ENCODE peak calls at places on chromosomes 13 and 19, in six cellular contexts. P, X, M, C, F and U are unnamed samples.

GRCh38 chr19:2371656-2372055 is 11.6 kb downstream of the TMPRSS9 start:
- DNase-seq in P (no peak), X (no peak), M (no peak), C (no peak), F (no peak), U (no peak)

GRCh38 chr19:2164020-2164988 is 571 bp downstream of the DOT1L start:
- DNase-seq in P (no peak), X (no peak), M (no peak), C (peak; percentile 23), F (no peak), U (no peak)

GRCh38 chr19:55663846-55664536 is 9.2 kb downstream of the U2AF2 start:
- DNase-seq in P (no peak), X (no peak), M (no peak), C (no peak), F (no peak), U (no peak)

GRCh38 chr19:55305491-55305890 is 19.6 kb downstream of the TMEM150B start:
- DNase-seq in P (no peak), X (no peak), M (no peak), C (peak; percentile 78), F (no peak), U (no peak)

GRCh38 chr13:110433014-110433413 is 125.9 kb downstream of the COL4A2 start:
- DNase-seq in P (no peak), X (no peak), M (no peak), C (no peak), F (no peak), U (no peak)

GRCh38 chr19:33954686-33955085 is 158.0 kb downstream of the KCTD15 start:
- DNase-seq in P (no peak), X (no peak), M (no peak), C (no peak), F (no peak), U (no peak)

GRCh38 chr19:3132971-3133792 is 2.7 kb upstream of the GNA15 start:
- DNase-seq in P (no peak), X (no peak), M (no peak), C (peak; percentile 74), F (peak; percentile 85), U (no peak)

GRCh38 chr19:43467730-43468129 is 2.3 kb upstream of the LYPD3 start:
- DNase-seq in P (no peak), X (no peak), M (peak; percentile 18), C (no peak), F (no peak), U (no peak)

GRCh38 chr19:33368074-33368864 is 5.2 kb upstream of the CEBPG start:
- DNase-seq in P (no peak), X (no peak), M (no peak), C (no peak), F (no peak), U (no peak)

GRCh38 chr13:112722433-112723250 is 32.8 kb downstream of the ATP11A start:
- DNase-seq in P (peak; percentile 86), X (no peak), M (peak; percentile 78), C (peak; percentile 54), F (no peak), U (no peak)

GRCh38 chr19:32241957-32242710 is 103.3 kb upstream of the ZNF507 start:
- DNase-seq in P (no peak), X (no peak), M (no peak), C (no peak), F (no peak), U (no peak)

GRCh38 chr13:46160065-46160464 is 21.9 kb downstream of the LCP1 start:
- DNase-seq in P (no peak), X (no peak), M (no peak), C (no peak), F (no peak), U (no peak)

GRCh38 chr19:31263317-31263716 is 85.9 kb downstream of the TSHZ3 start:
- DNase-seq in P (no peak), X (no peak), M (no peak), C (no peak), F (no peak), U (no peak)

GRCh38 chr13:41059466-41059865 is 1.8 kb upstream of the WBP4 start:
- DNase-seq in P (no peak), X (no peak), M (no peak), C (no peak), F (no peak), U (no peak)

GRCh38 chr19:802497-802887 is 5.2 kb downstream of the PTBP1 start:
- DNase-seq in P (no peak), X (no peak), M (no peak), C (no peak), F (no peak), U (no peak)

GRCh38 chr13:48532146-48532472 is 771 bp downstream of the RCBTB2 start:
- DNase-seq in P (no peak), X (no peak), M (no peak), C (no peak), F (peak; percentile 26), U (no peak)

GRCh38 chr13:113595131-113595530 is 10.6 kb downstream of the TFDP1 start:
- DNase-seq in P (no peak), X (no peak), M (no peak), C (no peak), F (no peak), U (no peak)

GRCh38 chr13:98252931-98253470 is 75.9 kb upstream of the RNF113B start:
- DNase-seq in P (peak; percentile 21), X (no peak), M (peak; percentile 49), C (no peak), F (no peak), U (no peak)

GRCh38 chr19:47587295-47587694 is 14.3 kb upstream of the ZNF541 start:
- DNase-seq in P (no peak), X (no peak), M (no peak), C (no peak), F (no peak), U (no peak)

GRCh38 chr13:44022196-44022595 is 142.5 kb downstream of the LACC1 start:
- DNase-seq in P (no peak), X (no peak), M (peak; percentile 18), C (no peak), F (no peak), U (no peak)

GRCh38 chr13:48068036-48068435 is 26.9 kb downstream of the MED4 start:
- DNase-seq in P (no peak), X (no peak), M (peak; percentile 13), C (no peak), F (no peak), U (no peak)

GRCh38 chr13:30409911-30410704 is 12.2 kb upstream of the UBE2L5 start:
- DNase-seq in P (no peak), X (no peak), M (no peak), C (no peak), F (no peak), U (no peak)

GRCh38 chr19:33535176-33535575 is 13.6 kb upstream of the PEPD start:
- DNase-seq in P (no peak), X (no peak), M (no peak), C (no peak), F (no peak), U (no peak)

GRCh38 chr19:17581211-17581874 is 25.9 kb downstream of the COLGALT1 start:
- DNase-seq in P (no peak), X (no peak), M (no peak), C (no peak), F (no peak), U (no peak)

GRCh38 chr19:17576758-17577532 is 21.5 kb downstream of the COLGALT1 start:
- DNase-seq in P (peak; percentile 87), X (peak; percentile 95), M (no peak), C (peak; percentile 97), F (no peak), U (peak; percentile 92)

GRCh38 chr19:17577698-17578097 is 22.2 kb downstream of the COLGALT1 start:
- DNase-seq in P (no peak), X (no peak), M (no peak), C (no peak), F (no peak), U (no peak)

GRCh38 chr19:17580470-17581000 is 25.1 kb downstream of the COLGALT1 start:
- DNase-seq in P (no peak), X (no peak), M (no peak), C (no peak), F (no peak), U (no peak)

DNA sequence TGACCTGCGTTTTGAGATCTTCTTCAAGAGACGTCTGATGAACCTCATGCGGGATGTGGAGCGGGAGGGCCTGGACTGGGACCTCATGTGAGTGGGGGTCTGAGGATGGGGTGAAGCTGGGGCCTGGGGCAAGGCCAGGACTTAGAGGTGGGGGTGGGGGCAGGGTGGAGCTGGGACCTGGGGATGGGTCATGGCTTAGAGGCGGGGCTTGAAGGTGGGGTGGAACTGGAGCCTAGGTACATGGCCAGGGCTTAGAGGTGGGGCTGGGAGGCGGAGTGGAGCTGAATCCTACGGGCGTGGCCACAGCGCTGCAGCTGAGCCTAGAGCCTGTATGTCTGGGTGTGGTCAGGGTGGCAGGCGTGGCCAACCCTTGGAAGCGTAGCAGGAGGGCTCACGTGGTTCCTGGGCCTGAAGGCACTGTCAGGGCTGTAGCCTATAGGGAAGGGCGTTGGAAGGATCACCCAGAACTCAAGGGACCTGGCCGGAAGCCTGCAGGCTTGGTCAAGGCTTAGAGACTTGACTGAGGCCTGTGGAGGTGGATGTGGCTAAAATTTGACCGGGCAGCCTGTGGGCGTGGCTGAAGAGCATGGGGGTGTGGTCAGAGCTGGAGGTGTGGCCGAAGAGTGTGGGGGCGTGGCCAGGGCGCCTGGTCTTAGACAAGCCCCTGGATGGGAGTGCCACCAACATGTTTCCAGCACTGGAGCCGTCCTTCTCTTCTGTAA is 24.2 kb downstream of the COLGALT1 start:
- DNase-seq in P (peak; percentile 90), X (peak; percentile 87), M (no peak), C (peak; percentile 86), F (no peak), U (peak; percentile 72)
- TF ChIP-seq ZNF274 in P (no peak), X (no peak), M (no peak), C (no peak), F (no peak), U (no peak)

DNA sequence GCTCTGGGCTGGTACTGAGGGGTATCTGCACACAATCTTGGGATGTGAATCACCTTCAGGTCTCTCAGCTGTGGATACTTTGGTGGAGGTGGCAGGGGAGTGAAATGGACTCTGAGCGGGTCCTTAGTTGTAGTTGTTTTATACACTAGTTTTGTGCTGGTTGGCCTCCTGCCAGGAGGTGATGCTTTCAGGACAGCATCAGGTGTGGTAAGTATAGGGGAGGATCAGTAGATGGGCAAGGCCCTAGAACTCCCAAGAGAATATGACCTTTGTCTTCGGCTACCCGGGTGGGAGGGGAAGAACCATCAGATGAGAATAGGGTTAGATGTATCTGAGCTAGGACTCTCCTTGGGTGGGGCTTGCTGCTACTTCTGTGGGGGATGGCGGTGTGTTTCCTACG is 2284.3 kb upstream of the PCDH20 start:
- DNase-seq in P (no peak), X (no peak), M (no peak), C (no peak), F (no peak), U (no peak)
- TF ChIP-seq ZNF274 in P (no peak), X (no peak), M (no peak), C (no peak), F (no peak), U (no peak)

GRCh38 chr19:49799798-49800376 is 13.2 kb downstream of the FUZ start:
- DNase-seq in P (no peak), X (no peak), M (no peak), C (no peak), F (no peak), U (no peak)
- TF ChIP-seq ZNF274 in P (no peak), X (no peak), M (no peak), C (no peak), F (no peak), U (no peak)

DNA sequence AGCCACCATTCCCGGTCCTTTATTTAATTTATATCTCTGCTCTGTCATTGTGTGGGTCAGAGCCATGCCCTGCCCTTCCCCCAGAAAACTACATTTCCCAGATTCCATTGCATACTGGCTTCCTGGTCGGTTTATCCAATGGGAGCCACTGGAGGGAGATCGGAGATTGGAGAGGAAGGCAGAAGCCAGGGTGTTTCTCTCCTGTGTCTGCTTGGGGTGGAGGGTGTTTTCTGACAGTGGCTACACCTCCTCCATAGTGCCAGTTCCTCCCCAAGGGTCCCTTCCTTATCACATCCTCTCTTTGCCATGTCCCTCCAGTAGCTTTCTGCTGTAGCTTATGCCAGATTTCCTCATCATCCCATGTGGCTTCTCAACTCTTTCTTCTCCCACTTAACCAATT is 19.0 kb downstream of the OLFM2 start:
- DNase-seq in P (peak; percentile 42), X (no peak), M (peak; percentile 51), C (peak; percentile 80), F (no peak), U (no peak)
- TF ChIP-seq ZNF274 in P (no peak), X (no peak), M (no peak), C (no peak), F (no peak), U (no peak)